ENCODE peak calls at places on chromosomes 13 and 19, in ten cellular contexts. G is NCI-H1092; Z is A172; V is activated CD4-positive, alpha-beta T cell treated with anti-CD3 and anti-CD28 coated beads for 24 hours; S is frontal cortex; J is AG08395; D is ascending aorta; A is C1 segment of cervical spinal cord; L is pancreas; B is kidney epithelial cell. K is an unnamed sample.

GRCh38 chr13:108426893-108427292 is 157.4 kb downstream of the TNFSF13B start:
- DNase-seq in G (no peak), Z (no peak), V (no peak), S (no peak), J (no peak), D (no peak), A (no peak), L (no peak), B (no peak), K (no peak)

GRCh38 chr19:11378319-11379189 is 4.1 kb downstream of the SWSAP1 start:
- DNase-seq in G (peak; percentile 23), Z (peak; percentile 83), V (no peak), S (no peak), J (peak; percentile 83), D (no peak), A (no peak), L (peak; percentile 57), B (no peak), K (no peak)

GRCh38 chr13:40780822-40781401 is 8.5 kb upstream of the SLC25A15 start:
- DNase-seq in G (no peak), Z (peak; percentile 16), V (no peak), S (no peak), J (no peak), D (no peak), A (no peak), L (no peak), B (no peak), K (no peak)

GRCh38 chr13:67036694-67037093 is 193.4 kb downstream of the PCDH9 start:
- DNase-seq in G (no peak), Z (no peak), V (no peak), S (no peak), J (no peak), D (no peak), A (no peak), L (no peak), B (no peak), K (no peak)

GRCh38 chr19:35347171-35347929 is at the start of gene FFAR1:
- DNase-seq in G (no peak), Z (no peak), V (peak; percentile 40), S (no peak), J (no peak), D (no peak), A (no peak), L (no peak), B (no peak), K (peak; percentile 25)

GRCh38 chr19:49847731-49848696 is 2.9 kb upstream of the PTOV1 start:
- DNase-seq in G (no peak), Z (peak; percentile 94), V (no peak), S (no peak), J (peak; percentile 59), D (no peak), A (no peak), L (no peak), B (peak; percentile 80), K (no peak)

GRCh38 chr19:58182577-58182988 is 278 bp upstream of the ZNF274 start:
- DNase-seq in G (no peak), Z (no peak), V (peak; percentile 70), S (no peak), J (peak; percentile 93), D (no peak), A (no peak), L (peak; percentile 93), B (no peak), K (no peak)

GRCh38 chr19:8224394-8225145 is 15.4 kb downstream of the CERS4 start:
- DNase-seq in G (no peak), Z (peak; percentile 42), V (no peak), S (no peak), J (no peak), D (no peak), A (no peak), L (no peak), B (no peak), K (no peak)

GRCh38 chr13:51841732-51842131 is 3.2 kb downstream of the TMEM272 start:
- DNase-seq in G (no peak), Z (no peak), V (no peak), S (no peak), J (no peak), D (no peak), A (no peak), L (no peak), B (no peak), K (no peak)

GRCh38 chr19:8216357-8216756 is 7.2 kb downstream of the CERS4 start:
- DNase-seq in G (no peak), Z (no peak), V (no peak), S (no peak), J (no peak), D (no peak), A (no peak), L (no peak), B (no peak), K (no peak)

GRCh38 chr19:3224346-3225325 is at the start of gene CELF5:
- DNase-seq in G (peak; percentile 27), Z (peak; percentile 16), V (peak; percentile 42), S (peak; percentile 88), J (peak; percentile 79), D (no peak), A (no peak), L (peak; percentile 64), B (no peak), K (no peak)

GRCh38 chr19:18416778-18417249 is 2.4 kb upstream of the SSBP4 start:
- DNase-seq in G (peak; percentile 77), Z (peak; percentile 83), V (peak; percentile 59), S (peak; percentile 72), J (peak; percentile 88), D (no peak), A (no peak), L (peak; percentile 85), B (no peak), K (peak; percentile 85)

GRCh38 chr13:21944610-21945009 is 273.7 kb downstream of the FGF9 start:
- DNase-seq in G (no peak), Z (no peak), V (no peak), S (no peak), J (no peak), D (no peak), A (no peak), L (no peak), B (no peak), K (no peak)

GRCh38 chr19:8355631-8356402 is 8.1 kb upstream of the ANGPTL4 start:
- DNase-seq in G (no peak), Z (peak; percentile 99), V (no peak), S (no peak), J (peak; percentile 86), D (peak; percentile 31), A (no peak), L (no peak), B (peak; percentile 96), K (no peak)

GRCh38 chr13:109747524-109747923 is 38.9 kb downstream of the IRS2 start:
- DNase-seq in G (no peak), Z (no peak), V (no peak), S (no peak), J (no peak), D (no peak), A (no peak), L (no peak), B (no peak), K (no peak)

GRCh38 chr13:36769545-36769944 is 49.5 kb upstream of the RFXAP start:
- DNase-seq in G (no peak), Z (no peak), V (no peak), S (no peak), J (no peak), D (no peak), A (no peak), L (peak; percentile 37), B (no peak), K (no peak)

GRCh38 chr19:28577199-28577598 is 635.8 kb downstream of the UQCRFS1 start:
- DNase-seq in G (no peak), Z (peak; percentile 22), V (no peak), S (no peak), J (no peak), D (no peak), A (no peak), L (no peak), B (no peak), K (no peak)

GRCh38 chr19:7153008-7153407 is 83.5 kb downstream of the ZNF557 start:
- DNase-seq in G (no peak), Z (no peak), V (no peak), S (no peak), J (no peak), D (no peak), A (no peak), L (no peak), B (no peak), K (no peak)

GRCh38 chr19:7326105-7326877 is 22.4 kb upstream of the ARHGEF18 start:
- DNase-seq in G (no peak), Z (peak; percentile 13), V (no peak), S (no peak), J (no peak), D (no peak), A (no peak), L (no peak), B (no peak), K (no peak)